ENCODE peak calls at places on chromosomes 3 and 15, in ten cellular contexts. B is lower leg skin; C is HAP-1; S is activated CD8-positive, alpha-beta memory T cell treated with anti-CD3 and anti-CD28 coated beads, Interleukin-2, amount 50 U/mL, for 48 hours; U is retina; P is left lung; I is fibroblast of pulmonary artery; G is 8988T; W is activated T-helper 1 cell treated with anti-CD3 and anti-CD28 coated beads, Interleukin-12 subunit alpha, Interleukin-12 subunit beta, Interleukin-2, Interleukin-4 antibody, amounts not matched to agents 30 ng/mL and 10 ng/mL and 1 ng/mL, durations not matched to agents 14 hours and 24 hours and 36 hours; H is Peyer's patch. Q is an unnamed sample.

GRCh38 chr3:136752046-136752326 is 192 bp downstream of the STAG1 start:
- DNase-seq in U (no peak), B (no peak), S (no peak), W (no peak), I (no peak), P (no peak), H (no peak), C (no peak), G (no peak), Q (no peak)

GRCh38 chr3:78670087-78670486 is 1097.7 kb downstream of the ROBO1 start:
- DNase-seq in P (no peak), C (no peak), I (no peak), U (no peak), W (no peak), B (no peak), G (no peak), H (no peak), S (no peak), Q (no peak)

GRCh38 chr15:66635817-66636216 is 66.2 kb upstream of the SMAD6 start:
- DNase-seq in S (no peak), G (no peak), U (no peak), C (no peak), W (no peak), I (no peak), H (no peak), B (no peak), P (no peak), Q (no peak)

GRCh38 chr3:4709336-4709735 is 216.2 kb downstream of the ITPR1 start:
- DNase-seq in I (peak), B (no peak), H (no peak), S (no peak), P (no peak), G (no peak), U (no peak), W (no peak), C (no peak), Q (no peak)

GRCh38 chr3:124952456-124952855 is 17.9 kb upstream of the MUC13 start:
- DNase-seq in G (no peak), I (no peak), B (no peak), S (no peak), H (no peak), W (no peak), P (no peak), U (no peak), C (no peak), Q (no peak)

GRCh38 chr3:50320853-50321145 is 1.7 kb downstream of the HYAL2 start:
- DNase-seq in S (no peak), B (no peak), W (no peak), G (no peak), U (no peak), H (no peak), I (no peak), C (no peak), P (no peak), Q (no peak)

GRCh38 chr3:194985031-194985578 is 285.9 kb downstream of the XXYLT1 start:
- DNase-seq in P (peak), H (peak), U (peak), C (no peak), G (no peak), W (no peak), S (no peak), B (peak), I (peak), Q (peak)

GRCh38 chr3:5013021-5013906 is 34.0 kb downstream of the BHLHE40 start:
- DNase-seq in W (no peak), H (no peak), P (no peak), G (peak), C (no peak), U (no peak), I (no peak), S (no peak), B (no peak), Q (no peak)

GRCh38 chr3:43389388-43390254 is 103.3 kb downstream of the SNRK start:
- DNase-seq in W (peak), P (peak), B (no peak), I (peak), C (no peak), H (no peak), U (no peak), G (no peak), S (peak), Q (no peak)

GRCh38 chr3:16467368-16467767 is 46.1 kb downstream of the RFTN1 start:
- DNase-seq in C (no peak), B (no peak), I (no peak), U (no peak), W (peak), H (no peak), S (peak), P (no peak), G (no peak), Q (no peak)

GRCh38 chr3:31606453-31606852 is 73.7 kb downstream of the STT3B start:
- DNase-seq in W (no peak), U (no peak), H (no peak), P (no peak), S (no peak), I (no peak), B (no peak), G (no peak), C (no peak), Q (no peak)

GRCh38 chr3:13884851-13885703 is 5.2 kb upstream of the WNT7A start:
- DNase-seq in U (peak), W (peak), I (peak), S (peak), G (peak), H (no peak), C (peak), B (peak), P (no peak), Q (peak)

GRCh38 chr3:50245831-50246516 is 10.0 kb downstream of the GNAI2 start:
- DNase-seq in B (peak), P (peak), U (peak), S (peak), G (peak), W (peak), C (peak), I (peak), H (peak), Q (peak)

GRCh38 chr15:23081271-23081670 is 41.9 kb upstream of the TUBGCP5 start:
- DNase-seq in W (no peak), U (no peak), P (no peak), S (no peak), G (no peak), I (no peak), H (no peak), C (no peak), B (no peak), Q (no peak)

GRCh38 chr3:126360046-126360713 is 3.0 kb upstream of the KLF15 start:
- DNase-seq in S (no peak), I (no peak), W (no peak), P (peak), C (no peak), U (no peak), G (no peak), H (no peak), B (peak), Q (no peak)